ENCODE peak calls at places on chromosomes 3 and 15, in eight cellular contexts. J, C, A, L, E, S, D and R are unnamed samples. For H3K4me1, the result is how much of the 10 kb centered on the place peaks cover.

GRCh38 chr3:30954431-30954830 is 60.0 kb upstream of the GADL1 start:
- DNase-seq in L (no peak), S (no peak), A (no peak), C (no peak), E (no peak), D (peak), J (no peak), R (no peak)

GRCh38 chr3:57161915-57162314 is 3.2 kb downstream of the IL17RD start:
- DNase-seq in L (no peak), E (no peak), J (no peak), S (no peak), D (no peak), A (no peak), C (no peak), R (no peak)

GRCh38 chr15:79897380-79897678 is 515 bp upstream of the MTHFS start:
- DNase-seq in A (no peak), L (no peak), S (no peak), J (no peak), D (no peak), E (no peak), C (no peak), R (no peak)

GRCh38 chr15:92455271-92455670 is 61.6 kb downstream of the ST8SIA2 start:
- DNase-seq in E (no peak), S (no peak), C (no peak), D (no peak), A (no peak), J (no peak), L (no peak), R (no peak)

GRCh38 chr3:72652395-72652794 is 195.8 kb downstream of the SHQ1 start:
- DNase-seq in J (no peak), E (no peak), D (no peak), L (no peak), S (no peak), C (no peak), A (no peak), R (no peak)

GRCh38 chr15:82040862-82041261 is 5.0 kb downstream of the MEX3B start:
- DNase-seq in C (no peak), A (no peak), J (peak), L (no peak), D (no peak), S (no peak), E (no peak), R (no peak)

GRCh38 chr15:25635190-25635589 is 196.4 kb upstream of the UBE3A start:
- DNase-seq in D (no peak), J (no peak), L (no peak), C (no peak), A (no peak), E (no peak), S (no peak), R (no peak)

GRCh38 chr3:150956376-150956775 is 16.2 kb downstream of the CLRN1 start:
- DNase-seq in C (peak), L (no peak), E (no peak), A (no peak), S (no peak), D (no peak), J (no peak), R (no peak)

GRCh38 chr3:194348354-194348753 is 2.8 kb downstream of the CPN2 start:
- DNase-seq in S (no peak), J (no peak), A (no peak), L (no peak), E (no peak), D (no peak), C (no peak), R (no peak)

GRCh38 chr15:72813345-72814004 is 29.9 kb upstream of the ADPGK start:
- DNase-seq in A (no peak), E (no peak), S (no peak), J (no peak), D (no peak), L (no peak), C (no peak), R (no peak)

GRCh38 chr3:73687081-73688004 is 62.6 kb upstream of the PDZRN3 start:
- DNase-seq in E (no peak), J (no peak), A (no peak), S (no peak), C (peak), D (no peak), L (no peak), R (no peak)

GRCh38 chr15:39621210-39621609 is 40.3 kb downstream of the THBS1 start:
- DNase-seq in C (no peak), D (no peak), L (no peak), J (no peak), E (no peak), A (no peak), S (no peak), R (no peak)

GRCh38 chr15:71588746-71589145 is 221.6 kb upstream of the NR2E3 start:
- DNase-seq in J (no peak), L (no peak), A (no peak), S (no peak), C (peak), D (peak), E (no peak), R (no peak)

GRCh38 chr3:139117136-139117675 is 72.5 kb upstream of the PRR23C start:
- DNase-seq in L (no peak), A (no peak), E (no peak), D (peak), J (no peak), S (no peak), C (peak), R (no peak)

GRCh38 chr15:74768771-74769342 is 13.0 kb upstream of the CSK start:
- DNase-seq in J (peak), E (peak), C (peak), D (no peak), A (no peak), L (peak), S (no peak), R (peak)

GRCh38 chr3:87336761-87337160 is 60.4 kb upstream of the POU1F1 start:
- DNase-seq in J (no peak), D (no peak), L (no peak), A (no peak), C (no peak), E (no peak), S (no peak), R (no peak)

GRCh38 chr3:86793786-86794185 is 197.2 kb downstream of the VGLL3 start:
- DNase-seq in J (no peak), C (peak), D (no peak), E (no peak), S (no peak), L (no peak), A (no peak), R (no peak)

GRCh38 chr3:58173670-58174472 is 36.9 kb downstream of the DNASE1L3 start:
- DNase-seq in J (peak), C (no peak), L (peak), E (no peak), S (no peak), A (peak), D (no peak), R (no peak)

GRCh38 chr3:45566951-45567411 is 27.6 kb upstream of the LIMD1 start:
- DNase-seq in C (no peak), L (no peak), E (no peak), J (no peak), D (no peak), S (no peak), A (peak), R (peak)

GRCh38 chr3:177430653-177431052 is 233.4 kb upstream of the TBL1XR1 start:
- DNase-seq in J (no peak), E (no peak), A (no peak), S (no peak), L (no peak), D (no peak), C (no peak), R (no peak)

GRCh38 chr15:66254364-66255292 is 1.1 kb upstream of the MEGF11 start:
- DNase-seq in J (no peak), E (no peak), A (no peak), C (no peak), D (no peak), L (no peak), S (no peak), R (no peak)

GRCh38 chr3:34301313-34301712 is 502.9 kb downstream of the PDCD6IP start:
- DNase-seq in C (no peak), E (no peak), L (no peak), A (no peak), D (no peak), J (no peak), S (no peak), R (no peak)

GRCh38 chr3:41117398-41117870 is 81.9 kb upstream of the CTNNB1 start:
- DNase-seq in L (peak), S (peak), C (peak), E (peak), D (peak), A (peak), J (peak), R (peak)
- H3K4me3 ChIP-seq in L (no peak), S (no peak), C (no peak), E (no peak), D (no peak), A (no peak), J (no peak), R (no peak)

GRCh38 chr3:149339931-149340309 is 6.5 kb upstream of the TM4SF18 start:
- DNase-seq in A (peak), S (peak), E (peak), D (peak), C (peak), L (peak), J (peak), R (peak)
- H3K4me1 ChIP-seq in A (under half), S (under half), E (half or more), D (under half), C (under half), L (under half), J (under half), R (under half)

GRCh38 chr3:10395671-10396070 is 74.8 kb upstream of the SEC13 start:
- DNase-seq in C (no peak), D (no peak), L (no peak), J (no peak), E (no peak), S (no peak), A (no peak), R (no peak)

GRCh38 chr3:10394491-10395025 is 73.6 kb upstream of the SEC13 start:
- DNase-seq in A (no peak), C (no peak), D (no peak), E (no peak), S (no peak), J (no peak), L (no peak), R (no peak)

GRCh38 chr3:10396931-10397330 is 76.0 kb upstream of the SEC13 start:
- DNase-seq in E (no peak), L (no peak), J (no peak), S (no peak), A (no peak), C (no peak), D (no peak), R (no peak)

GRCh38 chr3:10395196-10395595 is 74.3 kb upstream of the SEC13 start:
- DNase-seq in C (no peak), D (no peak), S (no peak), A (no peak), J (no peak), E (no peak), L (no peak), R (no peak)

DNA sequence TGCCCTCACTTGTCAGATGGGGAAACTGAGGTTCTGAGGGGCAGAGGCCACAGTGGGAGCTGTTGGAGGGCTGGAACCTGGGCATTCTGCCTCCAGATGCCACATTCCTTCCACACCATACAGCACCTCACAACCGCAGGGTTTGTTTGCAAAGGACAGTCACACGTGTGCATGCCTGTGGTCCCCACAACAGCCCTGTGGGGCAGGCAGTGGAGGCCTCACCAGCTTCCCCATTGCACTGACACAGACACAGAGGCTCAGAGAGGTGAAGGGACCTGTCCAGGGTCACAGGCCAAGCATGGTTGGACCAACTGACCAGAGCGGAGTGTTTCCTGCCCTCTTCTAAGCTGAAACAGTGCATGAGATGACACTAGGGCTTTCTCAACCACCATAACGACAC is 75.2 kb upstream of the SEC13 start:
- DNase-seq in C (no peak), J (no peak), E (no peak), A (no peak), D (no peak), S (no peak), L (no peak), R (no peak)
- TF ChIP-seq POLR2A in C (no peak), J (no peak), E (no peak), A (no peak), D (no peak), S (no peak), L (no peak), R (no peak)

GRCh38 chr15:83930392-83930791 is 276.5 kb downstream of the ADAMTSL3 start:
- DNase-seq in C (no peak), E (no peak), D (no peak), L (no peak), S (no peak), J (no peak), A (no peak), R (no peak)

GRCh38 chr15:83927704-83928391 is 273.9 kb downstream of the ADAMTSL3 start:
- DNase-seq in J (no peak), D (no peak), E (no peak), A (no peak), L (no peak), C (no peak), S (no peak), R (no peak)

GRCh38 chr15:83929619-83930018 is 275.7 kb downstream of the ADAMTSL3 start:
- DNase-seq in S (no peak), E (no peak), L (no peak), C (no peak), J (no peak), D (no peak), A (no peak), R (no peak)

GRCh38 chr15:83928878-83929418 is 275.0 kb downstream of the ADAMTSL3 start:
- DNase-seq in C (no peak), D (no peak), E (no peak), L (no peak), S (no peak), A (no peak), J (no peak), R (no peak)

DNA sequence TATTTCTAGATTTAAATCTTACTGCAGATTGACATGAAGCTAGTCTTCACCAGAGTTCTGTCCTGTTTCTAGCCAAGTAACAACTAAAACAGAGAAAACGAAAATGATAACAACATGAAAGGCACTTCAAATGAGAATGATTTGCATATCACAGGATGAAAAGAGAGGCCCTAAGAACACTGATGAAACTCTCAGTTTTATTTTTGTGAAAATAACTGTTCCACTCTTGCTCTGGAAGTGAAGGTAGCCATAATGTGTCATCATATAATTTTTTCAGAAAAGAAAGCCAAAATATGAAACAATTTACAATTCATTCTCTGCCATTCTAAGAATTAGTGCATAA is 274.4 kb downstream of the ADAMTSL3 start:
- DNase-seq in L (no peak), S (no peak), D (no peak), A (no peak), C (no peak), J (no peak), E (no peak), R (no peak)
- H3K4me3 ChIP-seq in L (no peak), S (no peak), D (no peak), A (no peak), C (no peak), J (no peak), E (no peak), R (no peak)

GRCh38 chr3:69861556-69861955 is 122.3 kb downstream of the MITF start:
- DNase-seq in J (no peak), E (no peak), C (no peak), A (no peak), S (no peak), L (no peak), D (no peak), R (no peak)
- H3K4me1 ChIP-seq in J (under half), E (under half), C (under half), A (half or more), S (under half), L (half or more), D (half or more), R (under half)

GRCh38 chr3:182793663-182794454 is 555 bp downstream of the ATP11B start:
- DNase-seq in L (peak), A (peak), C (peak), D (no peak), J (peak), S (peak), E (no peak), R (peak)
- TF ChIP-seq POLR2A in L (no peak), A (no peak), C (peak), D (no peak), J (no peak), S (no peak), E (no peak), R (no peak)